ENCODE peak calls at places on chromosomes 1 and 21, in four cellular contexts. One of them, this sample, is unnamed.

GRCh38 chr1:53462769-53463501 is 3.7 kb downstream of the DMRTB1 start:
- DNase-seq in pancreas: no peak
- DNase-seq in fibroblast of mammary gland: no peak
- DNase-seq in spleen: peak; percentile 59
- DNase-seq in this sample: no peak

GRCh38 chr1:43671626-43672330 is 21.8 kb downstream of the KDM4A start:
- DNase-seq in fibroblast of mammary gland: peak; percentile 88
- DNase-seq in spleen: no peak
- DNase-seq in pancreas: no peak
- DNase-seq in this sample: peak; percentile 89

GRCh38 chr21:43881283-43881682 is 16.3 kb downstream of the AGPAT3 start:
- DNase-seq in fibroblast of mammary gland: no peak
- DNase-seq in pancreas: no peak
- DNase-seq in spleen: peak; percentile 3
- DNase-seq in this sample: no peak

GRCh38 chr1:166950156-166950555 is 25.2 kb downstream of the ILDR2 start:
- DNase-seq in spleen: no peak
- DNase-seq in pancreas: no peak
- DNase-seq in fibroblast of mammary gland: no peak
- DNase-seq in this sample: no peak

GRCh38 chr1:31460027-31460426 is 47.0 kb downstream of the SERINC2 start:
- DNase-seq in pancreas: no peak
- DNase-seq in spleen: no peak
- DNase-seq in fibroblast of mammary gland: peak; percentile 60
- DNase-seq in this sample: peak; percentile 42

GRCh38 chr1:52032124-52032784 is 1.4 kb downstream of the KTI12 start:
- DNase-seq in fibroblast of mammary gland: no peak
- DNase-seq in spleen: no peak
- DNase-seq in pancreas: no peak
- DNase-seq in this sample: no peak

GRCh38 chr21:29822064-29822463 is 117.7 kb downstream of the GRIK1 start:
- DNase-seq in fibroblast of mammary gland: no peak
- DNase-seq in pancreas: no peak
- DNase-seq in spleen: no peak
- DNase-seq in this sample: no peak

GRCh38 chr1:221449801-221450470 is 292.0 kb downstream of the DUSP10 start:
- DNase-seq in spleen: no peak
- DNase-seq in pancreas: no peak
- DNase-seq in fibroblast of mammary gland: peak; percentile 84
- DNase-seq in this sample: peak; percentile 56

GRCh38 chr1:66168919-66169725 is 364.8 kb upstream of the SGIP1 start:
- DNase-seq in fibroblast of mammary gland: peak; percentile 3
- DNase-seq in pancreas: no peak
- DNase-seq in spleen: no peak
- DNase-seq in this sample: no peak

GRCh38 chr1:95007687-95008086 is 65.1 kb downstream of the ALG14 start:
- DNase-seq in fibroblast of mammary gland: no peak
- DNase-seq in pancreas: no peak
- DNase-seq in spleen: no peak
- DNase-seq in this sample: no peak

GRCh38 chr21:34192646-34193285 is 119.4 kb downstream of the MRPS6 start:
- DNase-seq in spleen: no peak
- DNase-seq in pancreas: no peak
- DNase-seq in fibroblast of mammary gland: no peak
- DNase-seq in this sample: no peak

GRCh38 chr21:37075214-37075770 is 2.2 kb downstream of the TTC3 start:
- DNase-seq in spleen: no peak
- DNase-seq in pancreas: no peak
- DNase-seq in fibroblast of mammary gland: no peak
- DNase-seq in this sample: no peak

GRCh38 chr1:71365451-71365850 is 284.6 kb upstream of the ZRANB2 start:
- DNase-seq in fibroblast of mammary gland: peak; percentile 50
- DNase-seq in spleen: no peak
- DNase-seq in pancreas: no peak
- DNase-seq in this sample: peak; percentile 41

GRCh38 chr1:113488576-113489177 is 98.4 kb downstream of the MAGI3 start:
- DNase-seq in spleen: no peak
- DNase-seq in pancreas: peak; percentile 40
- DNase-seq in fibroblast of mammary gland: no peak
- DNase-seq in this sample: no peak

GRCh38 chr21:34886554-34887385 is 162.3 kb downstream of the RUNX1 start:
- DNase-seq in fibroblast of mammary gland: peak; percentile 59
- DNase-seq in spleen: peak; percentile 89
- DNase-seq in pancreas: peak; percentile 71
- DNase-seq in this sample: peak; percentile 42

GRCh38 chr1:24022611-24023359 is 42.7 kb upstream of the SRSF10 start:
- DNase-seq in fibroblast of mammary gland: peak; percentile 86
- DNase-seq in spleen: no peak
- DNase-seq in pancreas: no peak
- DNase-seq in this sample: peak; percentile 75

GRCh38 chr1:204706838-204707509 is 21.4 kb upstream of the LRRN2 start:
- DNase-seq in fibroblast of mammary gland: no peak
- DNase-seq in pancreas: no peak
- DNase-seq in spleen: no peak
- DNase-seq in this sample: no peak

GRCh38 chr1:31621872-31622730 is 4.6 kb downstream of the HCRTR1 start:
- DNase-seq in spleen: no peak
- DNase-seq in pancreas: no peak
- DNase-seq in fibroblast of mammary gland: no peak
- DNase-seq in this sample: no peak

GRCh38 chr1:56578664-56578962 is 750 bp downstream of the PLPP3 start:
- DNase-seq in spleen: no peak
- DNase-seq in pancreas: peak; percentile 74
- DNase-seq in fibroblast of mammary gland: no peak
- DNase-seq in this sample: no peak
- H3K4me3 ChIP-seq in spleen: peak overlapping the region; percentile 78
- H3K4me3 ChIP-seq in pancreas: peak overlapping the region; percentile 90
- H3K4me3 ChIP-seq in fibroblast of mammary gland: peak overlapping the region; percentile 81
- H3K4me3 ChIP-seq in this sample: peak overlapping the region; percentile 90

GRCh38 chr1:168321945-168322344 is 41.3 kb downstream of the TBX19 start:
- DNase-seq in fibroblast of mammary gland: peak; percentile 59
- DNase-seq in pancreas: no peak
- DNase-seq in spleen: no peak
- DNase-seq in this sample: peak; percentile 76
- TF ChIP-seq CTCF in fibroblast of mammary gland: peak; percentile 51
- TF ChIP-seq CTCF in pancreas: no peak
- TF ChIP-seq CTCF in spleen: no peak
- TF ChIP-seq CTCF in this sample: peak; percentile 68

DNA sequence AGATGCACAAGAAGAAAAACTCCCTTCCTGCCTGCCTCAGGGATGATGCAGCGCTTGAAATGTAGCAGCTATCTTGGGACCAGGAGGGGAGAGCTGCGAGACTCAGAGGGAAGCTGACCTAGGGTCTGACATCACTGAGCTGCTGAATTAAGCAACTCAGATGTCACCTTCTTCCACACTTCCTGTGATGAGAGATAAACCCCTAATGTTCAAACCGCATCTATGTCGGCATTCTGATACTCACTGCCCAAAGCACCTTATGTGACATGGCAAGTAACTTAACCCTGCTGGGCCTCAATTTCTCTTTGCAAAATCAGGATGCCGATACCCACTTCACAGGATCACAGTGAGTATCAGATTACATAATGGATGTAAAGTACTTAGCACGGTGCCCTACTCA is 9.1 kb upstream of the AK2 start:
- DNase-seq in pancreas: no peak
- DNase-seq in fibroblast of mammary gland: no peak
- DNase-seq in spleen: no peak
- DNase-seq in this sample: peak; percentile 53
- H3K4me3 ChIP-seq in pancreas: no peak overlapping the region
- H3K4me3 ChIP-seq in fibroblast of mammary gland: no peak overlapping the region
- H3K4me3 ChIP-seq in spleen: peak overlapping the region; percentile 35
- H3K4me3 ChIP-seq in this sample: no peak overlapping the region

DNA sequence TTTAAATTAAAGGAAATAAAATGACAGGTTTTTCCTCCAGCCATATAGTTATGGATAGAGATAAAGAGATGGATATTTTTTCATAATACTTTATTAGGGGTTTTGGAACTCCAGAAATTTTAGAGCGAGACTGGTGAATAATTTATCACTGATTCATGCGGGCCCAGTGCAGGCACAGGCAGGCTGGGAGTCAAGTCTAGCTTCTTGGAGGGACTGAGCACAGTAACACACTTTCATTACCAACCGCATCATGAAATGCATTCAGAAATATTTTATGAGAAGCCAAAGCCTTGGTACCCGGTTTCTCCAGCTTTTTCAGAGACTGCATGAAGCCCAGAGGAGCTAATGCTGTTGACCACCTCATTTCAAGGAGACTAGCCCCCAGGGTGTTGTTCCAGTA is 215.6 kb downstream of the TNR start:
- DNase-seq in pancreas: no peak
- DNase-seq in spleen: no peak
- DNase-seq in fibroblast of mammary gland: no peak
- DNase-seq in this sample: no peak
- TF ChIP-seq CTCF in pancreas: no peak
- TF ChIP-seq CTCF in spleen: no peak
- TF ChIP-seq CTCF in fibroblast of mammary gland: no peak
- TF ChIP-seq CTCF in this sample: no peak

DNA sequence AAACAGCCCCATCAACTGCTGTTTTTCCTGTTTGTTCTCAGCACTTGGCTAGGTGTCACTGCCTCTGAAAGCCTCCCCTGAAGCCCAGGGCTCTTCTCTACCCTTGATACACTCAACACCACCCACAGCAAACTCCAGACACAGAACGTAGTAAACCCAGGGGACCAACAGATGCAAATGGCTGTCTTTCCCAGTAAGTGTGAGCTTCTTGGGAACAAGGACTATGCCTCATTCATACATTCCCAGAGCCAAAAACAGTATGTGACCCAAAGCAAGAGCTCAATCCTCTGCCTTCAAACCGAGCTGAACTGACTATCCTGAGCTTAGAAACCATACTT is 4.4 kb downstream of the LBR start:
- DNase-seq in pancreas: no peak
- DNase-seq in spleen: no peak
- DNase-seq in fibroblast of mammary gland: no peak
- DNase-seq in this sample: no peak
- H3K4me3 ChIP-seq in pancreas: no peak overlapping the region
- H3K4me3 ChIP-seq in spleen: no peak overlapping the region
- H3K4me3 ChIP-seq in fibroblast of mammary gland: no peak overlapping the region
- H3K4me3 ChIP-seq in this sample: no peak overlapping the region

GRCh38 chr1:234322979-234323378 is 50.3 kb upstream of the COA6 start:
- DNase-seq in fibroblast of mammary gland: peak; percentile 40
- DNase-seq in spleen: peak; percentile 87
- DNase-seq in pancreas: no peak
- DNase-seq in this sample: peak; percentile 31
- TF ChIP-seq CTCF in fibroblast of mammary gland: peak; percentile 39
- TF ChIP-seq CTCF in spleen: no peak
- TF ChIP-seq CTCF in pancreas: no peak
- TF ChIP-seq CTCF in this sample: peak; percentile 34

GRCh38 chr1:224932607-224933249 is 3.3 kb downstream of the DNAH14 start:
- DNase-seq in spleen: no peak
- DNase-seq in pancreas: no peak
- DNase-seq in fibroblast of mammary gland: no peak
- DNase-seq in this sample: no peak

GRCh38 chr1:224933584-224933983 is 4.1 kb downstream of the DNAH14 start:
- DNase-seq in pancreas: no peak
- DNase-seq in spleen: no peak
- DNase-seq in fibroblast of mammary gland: no peak
- DNase-seq in this sample: no peak

GRCh38 chr1:224931605-224932004 is 2.1 kb downstream of the DNAH14 start:
- DNase-seq in pancreas: no peak
- DNase-seq in fibroblast of mammary gland: no peak
- DNase-seq in spleen: no peak
- DNase-seq in this sample: no peak

GRCh38 chr1:224929335-224930237 is at the start of gene DNAH14:
- DNase-seq in fibroblast of mammary gland: peak; percentile 79
- DNase-seq in pancreas: peak; percentile 92
- DNase-seq in spleen: peak; percentile 89
- DNase-seq in this sample: peak; percentile 84

DNA sequence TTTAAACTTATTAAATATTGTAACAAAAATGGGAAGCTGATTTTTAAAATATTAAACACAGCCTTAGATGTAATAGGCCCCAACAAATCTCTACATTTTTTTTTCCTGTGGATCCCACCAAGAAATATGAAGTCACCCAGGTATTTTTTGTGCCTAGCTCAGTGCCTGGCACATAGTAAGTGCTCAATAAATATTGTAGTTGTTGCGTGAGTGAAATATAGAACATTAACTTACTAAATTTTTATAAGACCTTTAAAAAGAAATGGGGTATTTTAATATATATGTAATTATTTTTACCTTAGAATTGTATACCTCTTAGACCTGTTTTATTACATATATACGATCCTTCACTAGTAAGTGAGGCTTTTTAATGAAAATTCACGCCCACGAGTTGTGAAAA is 569 bp upstream of the DNAH14 start:
- DNase-seq in spleen: no peak
- DNase-seq in fibroblast of mammary gland: no peak
- DNase-seq in pancreas: no peak
- DNase-seq in this sample: no peak
- H3K4me3 ChIP-seq in spleen: peak overlapping the region; percentile 66
- H3K4me3 ChIP-seq in fibroblast of mammary gland: peak overlapping the region; percentile 63
- H3K4me3 ChIP-seq in pancreas: no peak overlapping the region
- H3K4me3 ChIP-seq in this sample: peak overlapping the region; percentile 52

GRCh38 chr1:159779403-159779851 is 1.3 kb upstream of the DUSP23 start:
- DNase-seq in spleen: no peak
- DNase-seq in pancreas: no peak
- DNase-seq in fibroblast of mammary gland: peak; percentile 98
- DNase-seq in this sample: peak; percentile 87

GRCh38 chr1:159771501-159771900 is 9.3 kb upstream of the DUSP23 start:
- DNase-seq in pancreas: no peak
- DNase-seq in fibroblast of mammary gland: no peak
- DNase-seq in spleen: no peak
- DNase-seq in this sample: no peak

GRCh38 chr1:159774465-159774864 is 6.3 kb upstream of the DUSP23 start:
- DNase-seq in pancreas: no peak
- DNase-seq in fibroblast of mammary gland: no peak
- DNase-seq in spleen: no peak
- DNase-seq in this sample: no peak

GRCh38 chr1:159778266-159778665 is 2.5 kb upstream of the DUSP23 start:
- DNase-seq in fibroblast of mammary gland: no peak
- DNase-seq in pancreas: no peak
- DNase-seq in spleen: no peak
- DNase-seq in this sample: no peak

GRCh38 chr1:159775716-159776115 is 5.0 kb upstream of the DUSP23 start:
- DNase-seq in spleen: no peak
- DNase-seq in fibroblast of mammary gland: peak; percentile 39
- DNase-seq in pancreas: no peak
- DNase-seq in this sample: peak; percentile 41
- TF ChIP-seq CTCF in spleen: no peak
- TF ChIP-seq CTCF in fibroblast of mammary gland: peak; percentile 14
- TF ChIP-seq CTCF in pancreas: no peak
- TF ChIP-seq CTCF in this sample: peak; percentile 2

GRCh38 chr1:1348420-1349255 is 580 bp downstream of the DVL1 start:
- DNase-seq in pancreas: no peak
- DNase-seq in spleen: peak; percentile 90
- DNase-seq in fibroblast of mammary gland: peak; percentile 44
- DNase-seq in this sample: peak; percentile 50
- H3K4me3 ChIP-seq in pancreas: peak overlapping the region; percentile 81
- H3K4me3 ChIP-seq in spleen: peak overlapping the region; percentile 91
- H3K4me3 ChIP-seq in fibroblast of mammary gland: peak overlapping the region; percentile 75
- H3K4me3 ChIP-seq in this sample: peak overlapping the region; percentile 66

This sample was measured in fibroblast of pulmonary artery.